ENCODE peak calls at places on chromosomes 6 and 20, in six cellular contexts. G is mesenchymal stem cell, S is AG04450, R is GM12865, V is brain microvascular endothelial cell, Y is hepatocyte. N is an unnamed sample.

GRCh38 chr6:121932071-121933009 is 467.1 kb upstream of the HSF2 start:
- DNase-seq in S (peak), G (peak), V (peak), R (no peak), Y (peak), N (no peak)

GRCh38 chr6:163339466-163339865 is 75.1 kb upstream of the QKI start:
- DNase-seq in R (no peak), Y (no peak), G (no peak), V (no peak), S (no peak), N (no peak)

GRCh38 chr20:55678970-55679667 is 326.2 kb downstream of the CBLN4 start:
- DNase-seq in S (no peak), G (no peak), Y (no peak), V (no peak), R (no peak), N (no peak)

GRCh38 chr20:48066256-48066655 is 281.0 kb upstream of the SULF2 start:
- DNase-seq in G (peak), V (peak), S (no peak), R (no peak), Y (no peak), N (peak)

GRCh38 chr6:53707108-53707897 is 41.7 kb upstream of the KLHL31 start:
- DNase-seq in S (peak), V (no peak), Y (no peak), R (no peak), G (no peak), N (no peak)

GRCh38 chr20:10696650-10697049 is 22.9 kb upstream of the JAG1 start:
- DNase-seq in V (no peak), R (peak), G (no peak), Y (no peak), S (no peak), N (peak)

GRCh38 chr6:88865275-88865674 is 98.1 kb downstream of the RNGTT start:
- DNase-seq in R (no peak), Y (no peak), G (no peak), V (no peak), S (no peak), N (no peak)

GRCh38 chr6:134161036-134161435 is 108.6 kb upstream of the SLC2A12 start:
- DNase-seq in S (no peak), Y (peak), G (no peak), R (no peak), V (no peak), N (no peak)

GRCh38 chr20:23753589-23753988 is 2.9 kb upstream of the CST1 start:
- DNase-seq in V (no peak), Y (no peak), G (peak), S (no peak), R (no peak), N (no peak)

DNA sequence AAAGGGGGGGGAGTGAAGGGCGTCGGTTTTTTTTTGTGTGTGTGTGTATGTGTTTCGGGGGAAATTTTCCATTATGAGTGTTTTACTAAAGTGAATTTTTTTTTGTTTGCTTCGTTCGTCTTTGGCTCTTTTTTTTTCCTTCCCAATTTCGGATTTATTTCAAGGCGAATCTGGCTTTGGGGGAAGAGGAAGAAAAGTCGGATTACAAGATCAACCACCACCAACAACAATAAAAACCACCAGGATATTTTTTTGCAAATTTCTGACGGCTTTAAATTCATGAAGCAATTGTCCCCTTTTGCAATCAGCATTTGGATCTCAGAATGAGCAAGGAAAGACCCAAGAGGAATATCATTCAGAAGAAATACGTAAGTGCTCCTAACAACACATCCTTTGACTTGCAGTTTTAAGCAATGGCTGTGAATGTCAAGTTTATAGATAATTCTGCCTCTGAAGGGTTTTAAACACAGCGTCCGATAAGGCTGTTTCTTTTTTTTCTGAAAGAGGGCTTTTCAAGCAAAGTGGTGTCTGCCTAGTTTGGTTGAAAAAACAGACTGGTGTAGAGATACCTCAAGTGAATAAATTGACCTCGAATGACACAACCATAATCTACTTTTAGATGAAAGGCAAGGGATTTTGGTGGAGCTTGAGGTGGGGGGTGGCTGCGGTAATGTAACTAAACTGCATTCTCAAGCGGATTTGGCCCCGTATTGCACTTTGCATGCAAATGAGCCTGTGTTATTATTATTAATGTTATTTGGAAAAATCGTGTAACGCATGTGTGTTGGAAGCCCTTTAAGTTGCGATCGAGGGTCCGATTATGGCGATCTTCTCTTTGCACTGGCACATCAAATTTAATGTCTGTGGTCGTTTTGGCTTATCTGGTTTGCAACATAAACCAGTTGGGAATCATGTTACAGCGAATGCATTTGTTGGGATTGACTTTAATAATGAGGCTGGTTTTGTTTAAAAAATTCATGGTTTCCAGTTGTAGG is 645 bp downstream of the JARID2 start:
- DNase-seq in G (peak), Y (no peak), S (no peak), R (no peak), V (no peak), N (peak)
- H3K4me3 ChIP-seq in G (peak), Y (peak), S (peak), R (peak), V (peak), N (peak)

DNA sequence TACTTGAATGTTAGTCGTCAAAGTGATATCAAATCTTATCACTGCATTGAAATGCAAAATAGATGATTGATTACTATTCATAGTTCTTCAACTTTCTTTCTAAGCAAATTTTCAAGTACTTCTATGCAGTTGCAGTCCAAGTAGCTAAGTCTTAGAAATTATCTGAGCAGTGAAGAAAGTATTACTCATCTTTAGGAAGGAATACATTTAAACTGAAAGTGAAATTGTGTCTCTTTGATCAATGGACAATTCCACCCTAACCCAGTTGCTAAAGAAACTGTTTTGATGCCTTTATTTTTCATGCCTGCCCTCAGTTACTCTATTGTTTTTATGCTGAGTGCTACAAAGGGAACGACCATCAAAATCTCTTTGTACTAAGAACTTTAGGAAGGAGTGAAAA is 337.4 kb downstream of the GRIK2 start:
- DNase-seq in R (no peak), Y (no peak), V (no peak), S (no peak), G (peak), N (no peak)
- H3K4me3 ChIP-seq in R (no peak), Y (no peak), V (no peak), S (peak), G (peak), N (no peak)

DNA sequence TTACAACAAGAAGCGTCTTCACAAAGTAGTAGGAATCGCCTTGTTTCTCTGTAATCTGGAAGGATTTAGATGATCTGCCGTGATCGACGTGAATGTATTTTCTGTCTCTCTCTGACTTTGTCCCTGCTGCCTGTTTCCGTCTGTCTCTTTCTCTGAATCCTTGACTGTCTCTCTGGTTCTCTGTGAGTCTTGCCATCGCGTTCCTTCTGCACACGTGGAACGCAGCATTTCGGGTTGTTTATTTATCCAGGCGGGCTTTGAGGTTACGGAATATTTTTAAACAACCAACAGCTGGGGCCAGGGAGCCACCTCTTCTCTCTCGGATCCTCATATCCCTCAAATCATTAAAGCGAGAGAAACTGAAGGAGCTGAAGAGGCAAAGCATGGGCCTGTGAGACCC is 215.9 kb downstream of the ZDHHC14 start:
- DNase-seq in Y (no peak), S (peak), R (no peak), V (no peak), G (peak), N (no peak)
- H3K4me3 ChIP-seq in Y (no peak), S (peak), R (no peak), V (no peak), G (no peak), N (no peak)

GRCh38 chr6:137729866-137730629 is 137.0 kb upstream of the TNFAIP3 start:
- DNase-seq in Y (peak), R (no peak), G (peak), V (peak), S (no peak), N (no peak)
- H3K4me3 ChIP-seq in Y (no peak), R (no peak), G (no peak), V (no peak), S (no peak), N (no peak)

GRCh38 chr6:1611322-1611571 is 1.5 kb downstream of the FOXC1 start:
- DNase-seq in S (no peak), R (no peak), G (no peak), V (no peak), Y (peak), N (peak)
- H3K4me3 ChIP-seq in S (peak), R (no peak), G (peak), V (peak), Y (no peak), N (no peak)

N was measured in NB4.